ENCODE peak calls at places on chromosomes 16 and 17, in six cellular contexts. D is AG08396; N is MM.1S; M is lower leg skin; G is NCI-H146; C is stimulated activated CD4-positive, alpha-beta T cell treated with anti-CD3 and anti-CD28 coated beads, Interleukin-15, amount 100 ng/mL, for 1 hour. B is an unnamed sample.

GRCh38 chr17:28724500-28725165 is 1.4 kb downstream of the TLCD1 start:
- DNase-seq in G (no peak), C (no peak), M (no peak), D (no peak), N (no peak), B (no peak)

GRCh38 chr17:81710514-81711308 is 1.4 kb upstream of the SLC25A10 start:
- DNase-seq in D (no peak), G (peak; percentile 79), M (no peak), N (no peak), C (no peak), B (no peak)

GRCh38 chr16:35431829-35432663 is 1972.6 kb downstream of the TP53TG3F start:
- DNase-seq in N (peak; percentile 36), D (no peak), G (peak; percentile 39), C (no peak), M (no peak), B (no peak)

GRCh38 chr17:82050761-82051641 is 610 bp downstream of the RFNG start:
- DNase-seq in G (peak; percentile 30), C (no peak), D (no peak), M (no peak), N (no peak), B (no peak)

GRCh38 chr17:78421534-78422266 is 43.3 kb downstream of the PGS1 start:
- DNase-seq in C (peak; percentile 62), M (peak; percentile 94), D (peak; percentile 92), N (peak; percentile 51), G (peak; percentile 56), B (peak; percentile 30)

GRCh38 chr17:12789075-12789975 is at the start of gene ARHGAP44:
- DNase-seq in G (peak; percentile 55), M (peak; percentile 88), D (peak; percentile 89), C (no peak), N (no peak), B (no peak)

GRCh38 chr16:29761882-29762281 is 16.1 kb upstream of the C16orf54 start:
- DNase-seq in M (no peak), G (no peak), N (no peak), C (no peak), D (no peak), B (no peak)

GRCh38 chr17:77959216-77959925 is 868 bp downstream of the TNRC6C start:
- DNase-seq in N (peak; percentile 28), M (peak; percentile 86), C (peak; percentile 8), D (peak; percentile 26), G (peak; percentile 35), B (no peak)

GRCh38 chr16:16158741-16159374 is 64.4 kb downstream of the ABCC6 start:
- DNase-seq in N (no peak), M (no peak), D (no peak), G (no peak), C (no peak), B (no peak)

GRCh38 chr17:57096472-57097198 is 11.6 kb downstream of the AKAP1 start:
- DNase-seq in G (no peak), N (no peak), C (no peak), D (no peak), M (no peak), B (no peak)

GRCh38 chr16:27444015-27444414 is 42.0 kb downstream of the IL21R start:
- DNase-seq in D (peak; percentile 61), G (no peak), N (no peak), M (no peak), C (no peak), B (no peak)

GRCh38 chr16:65697061-65697460 is 575.2 kb upstream of the CDH11 start:
- DNase-seq in N (no peak), G (no peak), D (no peak), C (no peak), M (no peak), B (no peak)

GRCh38 chr17:31398381-31399275 is 7.2 kb downstream of the RAB11FIP4 start:
- DNase-seq in D (no peak), N (no peak), C (no peak), G (no peak), M (peak; percentile 79), B (no peak)

B was measured in activated gamma-delta T cell.